ENCODE peak calls at places on chromosomes 13 and 19, in eight cellular contexts. I, C, Y, A, P, T, H and V are unnamed samples.

GRCh38 chr13:58397596-58398387 is 766.2 kb downstream of the PCDH17 start:
- DNase-seq in Y (no peak), H (no peak), A (no peak), P (no peak), T (no peak), C (no peak), I (no peak), V (no peak)

GRCh38 chr19:18254546-18255500 is 19.4 kb downstream of the IQCN start:
- DNase-seq in I (no peak), C (no peak), A (no peak), H (no peak), Y (no peak), T (peak; percentile 67), P (no peak), V (no peak)

GRCh38 chr13:100828226-100828625 is 153.6 kb upstream of the TMTC4 start:
- DNase-seq in Y (no peak), H (peak; percentile 5), T (no peak), C (no peak), P (no peak), A (no peak), I (no peak), V (no peak)

GRCh38 chr19:10113964-10114650 is 2.6 kb downstream of the P2RY11 start:
- DNase-seq in C (no peak), Y (no peak), I (no peak), H (no peak), P (peak; percentile 32), A (no peak), T (no peak), V (no peak)

GRCh38 chr13:103568314-103568713 is 502.1 kb upstream of the SLC10A2 start:
- DNase-seq in T (no peak), Y (no peak), C (no peak), H (no peak), A (no peak), I (no peak), P (no peak), V (no peak)

GRCh38 chr19:15453091-15453498 is 3.3 kb upstream of the WIZ start:
- DNase-seq in C (no peak), H (peak; percentile 14), P (no peak), A (no peak), T (no peak), Y (no peak), I (no peak), V (no peak)

GRCh38 chr13:41137951-41138350 is 5.3 kb upstream of the KBTBD6 start:
- DNase-seq in H (no peak), A (no peak), P (no peak), Y (no peak), C (no peak), I (no peak), T (no peak), V (peak; percentile 65)

GRCh38 chr13:27622102-27622820 is 569 bp downstream of the POLR1D start:
- DNase-seq in I (no peak), C (no peak), T (no peak), H (peak; percentile 50), P (no peak), A (no peak), Y (no peak), V (peak; percentile 45)